ENCODE peak calls at places on chromosomes 7 and 10, in ten cellular contexts. S is spleen, B is A549, F is adrenal gland, U is IMR-90, Z is upper lobe of left lung, D is sigmoid colon, J is heart left ventricle, Y is ovary, C is esophagus squamous epithelium. V is an unnamed sample.
A peak's percentile ranks its signal among the peaks of the same experiment; 100 is the strongest.

GRCh38 chr7:9250876-9251275 is 817.5 kb downstream of the NXPH1 start:
- DNase-seq in Z (no peak), Y (no peak), U (no peak), S (peak; percentile 50), C (no peak), B (no peak), J (no peak), D (no peak), F (no peak), V (no peak)

GRCh38 chr7:103879411-103879810 is 110.0 kb downstream of the RELN start:
- DNase-seq in S (no peak), Y (no peak), Z (no peak), F (no peak), C (no peak), B (no peak), J (no peak), U (no peak), D (no peak), V (no peak)

GRCh38 chr7:28685660-28686417 is 272.3 kb downstream of the TRIL start:
- DNase-seq in B (peak; percentile 78), U (peak; percentile 99), J (peak; percentile 87), C (peak; percentile 46), S (peak; percentile 83), D (peak; percentile 98), Y (peak; percentile 97), Z (no peak), F (peak; percentile 95), V (peak; percentile 96)

GRCh38 chr7:389911-390601 is 100.1 kb downstream of the FOXL3 start:
- DNase-seq in S (peak; percentile 60), F (no peak), U (no peak), Y (no peak), B (no peak), J (peak; percentile 48), C (no peak), D (no peak), Z (peak; percentile 64), V (peak; percentile 76)

GRCh38 chr7:44385384-44386138 is 60.2 kb upstream of the CAMK2B start:
- DNase-seq in J (no peak), B (no peak), Z (no peak), D (no peak), F (no peak), U (no peak), S (peak; percentile 49), Y (no peak), C (no peak), V (no peak)

GRCh38 chr7:139482662-139483466 is 609 bp downstream of the KLRG2 start:
- DNase-seq in C (no peak), S (no peak), B (no peak), D (no peak), U (no peak), Z (peak; percentile 90), J (no peak), F (peak; percentile 4), Y (no peak), V (no peak)

GRCh38 chr7:35424869-35425495 is 171.1 kb upstream of the TBX20 start:
- DNase-seq in U (peak; percentile 43), Z (no peak), J (peak; percentile 79), C (no peak), S (peak; percentile 81), B (peak; percentile 51), D (no peak), Y (no peak), F (peak; percentile 72), V (no peak)

GRCh38 chr7:13442226-13442625 is 547.2 kb downstream of the ETV1 start:
- DNase-seq in Z (no peak), B (no peak), D (no peak), Y (no peak), F (no peak), U (no peak), J (no peak), C (no peak), S (no peak), V (no peak)

GRCh38 chr7:142811154-142811737 is 40.5 kb downstream of the PRSS2 start:
- DNase-seq in J (no peak), F (peak; percentile 20), C (no peak), D (no peak), B (peak; percentile 50), Y (no peak), S (no peak), Z (no peak), U (peak; percentile 54), V (no peak)

GRCh38 chr7:142813262-142813661 is 41.6 kb upstream of the EPHB6 start:
- DNase-seq in S (no peak), C (no peak), J (no peak), Y (no peak), B (no peak), D (no peak), F (no peak), U (peak; percentile 46), Z (no peak), V (no peak)

GRCh38 chr7:142815099-142815498 is 39.8 kb upstream of the EPHB6 start:
- DNase-seq in F (no peak), B (no peak), J (no peak), Y (no peak), Z (no peak), U (no peak), D (no peak), S (no peak), C (no peak), V (no peak)

GRCh38 chr7:142813699-142814098 is 41.2 kb upstream of the EPHB6 start:
- DNase-seq in J (no peak), S (no peak), D (no peak), F (no peak), Y (no peak), U (no peak), B (no peak), Z (no peak), C (no peak), V (no peak)

DNA sequence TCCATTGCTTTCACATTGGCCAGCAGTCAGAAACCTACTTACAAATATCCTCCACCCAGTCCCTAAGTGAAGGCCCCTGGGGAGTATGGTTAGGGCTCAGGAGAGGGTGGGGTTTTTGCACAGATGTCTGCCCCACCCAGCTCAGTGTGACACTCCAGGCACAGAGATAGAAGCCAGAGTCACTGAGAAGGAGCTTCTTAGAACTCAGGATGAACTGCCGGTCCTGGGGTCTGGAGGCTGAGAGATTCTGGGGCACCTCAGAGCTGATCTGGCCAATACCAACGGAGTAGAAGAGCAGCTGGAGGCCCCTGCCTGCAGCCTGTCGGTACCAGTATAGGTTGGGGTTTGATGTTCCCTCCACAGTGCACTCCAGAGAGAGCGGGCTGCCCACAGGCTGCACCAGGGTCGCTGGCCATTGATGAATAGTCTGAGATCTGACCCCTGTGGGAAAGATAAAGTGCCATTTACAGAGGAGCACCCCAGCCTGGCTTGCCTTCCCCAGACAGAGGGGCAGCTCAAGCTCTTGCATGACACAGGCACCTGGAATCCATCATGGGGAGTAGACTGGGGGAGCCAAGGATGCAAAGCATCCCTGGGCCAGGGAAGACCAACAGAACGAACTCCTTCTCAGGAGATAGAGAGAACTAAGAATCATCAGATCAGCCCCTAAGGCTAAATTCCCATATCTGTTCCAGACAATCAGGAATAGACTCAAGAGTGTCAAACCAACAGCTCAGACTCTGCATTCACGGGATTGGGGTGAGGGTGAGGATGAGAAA is 41.9 kb downstream of the PRSS2 start:
- DNase-seq in B (no peak), Y (no peak), U (no peak), J (no peak), D (no peak), Z (no peak), F (no peak), S (no peak), C (no peak), V (no peak)
- TF ChIP-seq POLR2A in B (no peak), Y (no peak), U (no peak), J (no peak), D (no peak), Z (no peak), F (no peak), S (no peak), C (no peak), V (no peak)

GRCh38 chr10:61992683-61993629 is 91.5 kb downstream of the ARID5B start:
- DNase-seq in Y (peak; percentile 70), U (peak; percentile 88), F (peak; percentile 86), Z (peak; percentile 10), J (no peak), D (peak; percentile 86), S (no peak), C (no peak), B (no peak), V (peak; percentile 84)

GRCh38 chr10:61995093-61995492 is 93.6 kb downstream of the ARID5B start:
- DNase-seq in D (no peak), C (no peak), B (no peak), S (no peak), Z (no peak), U (no peak), Y (no peak), F (no peak), J (no peak), V (no peak)

GRCh38 chr10:61992059-61992460 is 90.6 kb downstream of the ARID5B start:
- DNase-seq in Y (peak; percentile 31), D (no peak), J (no peak), Z (no peak), C (no peak), F (peak; percentile 84), U (peak; percentile 34), B (no peak), S (no peak), V (no peak)

GRCh38 chr10:61993676-61994401 is 92.3 kb downstream of the ARID5B start:
- DNase-seq in J (no peak), Y (no peak), C (no peak), B (no peak), S (no peak), F (no peak), Z (no peak), U (no peak), D (no peak), V (no peak)

GRCh38 chr10:61994404-61995031 is 93.0 kb downstream of the ARID5B start:
- DNase-seq in B (no peak), S (no peak), C (no peak), U (no peak), Y (no peak), Z (no peak), D (no peak), J (no peak), F (no peak), V (no peak)
- H3K4me3 ChIP-seq in B (no peak overlapping the region), S (no peak overlapping the region), C (no peak overlapping the region), U (no peak overlapping the region), Y (no peak overlapping the region), Z (no peak overlapping the region), D (no peak overlapping the region), J (no peak overlapping the region), F (no peak overlapping the region), V (peak overlapping the region; percentile 8)

DNA sequence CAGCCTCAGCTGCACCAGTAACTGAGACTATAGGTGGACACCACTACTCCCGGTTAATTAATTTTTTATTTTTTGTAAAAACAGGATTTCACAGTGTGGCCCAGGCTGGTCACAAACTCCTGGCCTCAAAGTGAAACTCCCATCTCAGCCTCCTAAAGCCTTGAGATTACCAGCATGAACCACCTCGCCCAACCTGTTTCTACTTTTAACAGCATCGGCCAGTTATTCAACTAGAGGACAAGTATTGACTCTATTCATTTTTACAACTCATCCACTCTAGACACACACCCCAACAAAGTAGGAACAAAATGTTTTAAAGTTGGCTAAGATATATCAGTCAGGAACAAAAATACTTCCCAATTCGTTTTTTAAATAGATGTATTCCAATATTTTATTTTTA is 334.8 kb downstream of the PARD3 start:
- DNase-seq in F (no peak), B (no peak), Z (no peak), U (no peak), C (no peak), Y (no peak), J (no peak), D (no peak), S (no peak), V (no peak)
- H3K4me1 ChIP-seq in F (no peaks in the 10 kb centered on the region), B (peaks cover 80% of the 10 kb centered on the region), Z (no peaks in the 10 kb centered on the region), U (no peaks in the 10 kb centered on the region), C (no peaks in the 10 kb centered on the region), Y (peaks cover 1% of the 10 kb centered on the region), J (no peaks in the 10 kb centered on the region), D (no peaks in the 10 kb centered on the region), S (no peaks in the 10 kb centered on the region), V (no peaks in the 10 kb centered on the region)

GRCh38 chr7:76325092-76325491 is 22.6 kb downstream of the HSPB1 start:
- DNase-seq in C (no peak), U (no peak), S (no peak), F (no peak), D (peak; percentile 45), J (no peak), Y (no peak), B (no peak), Z (no peak), V (no peak)
- TF ChIP-seq POLR2A in C (no peak), U (no peak), S (no peak), F (no peak), D (no peak), J (no peak), Y (no peak), B (no peak), Z (no peak), V (no peak)

V was measured in suprapubic skin.